ENCODE peak calls at places on chromosomes 7 and 10, in five cellular contexts. Z is right lobe of liver, C is IMR-90, F is spleen, Y is gastrocnemius medialis. K is an unnamed sample.
A peak's percentile ranks its signal among the peaks of the same experiment; 100 is the strongest.

GRCh38 chr10:18140149-18140956 is at the start of gene CACNB2:
- DNase-seq in C (peak; percentile 51), F (no peak), Y (no peak), Z (peak; percentile 62), K (no peak)

GRCh38 chr7:54841772-54842707 is 83.0 kb upstream of the SEC61G start:
- DNase-seq in Z (peak; percentile 81), Y (no peak), C (peak; percentile 95), F (no peak), K (no peak)

GRCh38 chr10:69802424-69803161 is 887 bp downstream of the COL13A1 start:
- DNase-seq in Y (peak; percentile 31), F (peak; percentile 75), Z (no peak), C (peak; percentile 56), K (no peak)

GRCh38 chr10:11224321-11224720 is 206.6 kb downstream of the CELF2 start:
- DNase-seq in F (no peak), Y (no peak), C (no peak), Z (no peak), K (no peak)

GRCh38 chr10:103967433-103968142 is 648 bp downstream of the SLK start:
- DNase-seq in Y (no peak), Z (no peak), F (no peak), C (no peak), K (peak; percentile 32)

GRCh38 chr7:92417913-92418312 is 29.4 kb upstream of the GATAD1 start:
- DNase-seq in Z (no peak), F (no peak), C (no peak), Y (no peak), K (no peak)

GRCh38 chr7:14690486-14690885 is 212.1 kb downstream of the DGKB start:
- DNase-seq in F (no peak), Z (no peak), Y (no peak), C (no peak), K (no peak)

GRCh38 chr7:47991741-47992311 is 12.4 kb upstream of the HUS1 start:
- DNase-seq in Z (peak; percentile 93), Y (peak; percentile 64), C (peak; percentile 51), F (peak; percentile 97), K (peak; percentile 77)

GRCh38 chr7:142231716-142232115 is 26.1 kb downstream of the PRSS58 start:
- DNase-seq in Z (no peak), C (no peak), F (no peak), Y (no peak), K (no peak)

GRCh38 chr7:151038951-151039849 is 9.1 kb upstream of the ASIC3 start:
- DNase-seq in C (peak; percentile 91), Y (peak; percentile 50), Z (peak; percentile 69), F (no peak), K (no peak)

GRCh38 chr10:102069066-102069465 is 3.9 kb downstream of the HPS6 start:
- DNase-seq in Y (no peak), Z (peak; percentile 14), F (no peak), C (no peak), K (no peak)

GRCh38 chr10:87578799-87579401 is 74.2 kb downstream of the MINPP1 start:
- DNase-seq in C (peak; percentile 31), F (no peak), Z (no peak), Y (no peak), K (no peak)

GRCh38 chr10:58531084-58531695 is 18.5 kb downstream of the BICC1 start:
- DNase-seq in Y (peak; percentile 27), C (peak; percentile 76), F (no peak), Z (no peak), K (no peak)

GRCh38 chr10:13758302-13758701 is 171.5 kb downstream of the PRPF18 start:
- DNase-seq in F (no peak), Z (no peak), C (peak; percentile 70), Y (no peak), K (no peak)

GRCh38 chr10:7312179-7312857 is 98.5 kb downstream of the SFMBT2 start:
- DNase-seq in Y (no peak), Z (no peak), C (peak; percentile 16), F (no peak), K (no peak)

GRCh38 chr10:127278001-127278400 is 81.6 kb upstream of the INSYN2A start:
- DNase-seq in Z (no peak), F (no peak), C (peak; percentile 82), Y (no peak), K (no peak)

GRCh38 chr7:107047902-107048782 is 3.6 kb downstream of the PRKAR2B start:
- DNase-seq in C (peak; percentile 50), Z (no peak), F (no peak), Y (no peak), K (no peak)

GRCh38 chr10:38159007-38159406 is 64.9 kb downstream of the ZNF37A start:
- DNase-seq in Z (no peak), Y (no peak), C (no peak), F (no peak), K (no peak)

GRCh38 chr7:28547115-28547514 is 134.8 kb downstream of the CREB5 start:
- DNase-seq in F (no peak), Z (no peak), C (no peak), Y (no peak), K (no peak)

GRCh38 chr10:121862624-121863023 is 65.2 kb downstream of the ATE1 start:
- DNase-seq in C (no peak), F (no peak), Z (no peak), Y (no peak), K (no peak)

GRCh38 chr7:139232893-139233292 is 1.9 kb downstream of the UBN2 start:
- DNase-seq in F (no peak), C (peak; percentile 51), Z (no peak), Y (no peak), K (no peak)

GRCh38 chr10:6778992-6779701 is 199.1 kb upstream of the PRKCQ start:
- DNase-seq in C (peak; percentile 99), Y (no peak), Z (no peak), F (no peak), K (no peak)

GRCh38 chr10:95360122-95360715 is 69.4 kb upstream of the PDLIM1 start:
- DNase-seq in Z (no peak), Y (no peak), C (peak; percentile 34), F (no peak), K (no peak)

GRCh38 chr10:79022565-79023488 is 45.9 kb upstream of the ZMIZ1 start:
- DNase-seq in Y (peak; percentile 90), Z (peak; percentile 54), F (peak; percentile 75), C (no peak), K (peak; percentile 54)

GRCh38 chr10:61752111-61753011 is 89.6 kb downstream of the CABCOCO1 start:
- DNase-seq in Y (no peak), Z (no peak), C (peak; percentile 51), F (no peak), K (no peak)

GRCh38 chr7:117479480-117480224 is at the start of gene CFTR:
- DNase-seq in F (no peak), Z (peak; percentile 55), Y (no peak), C (no peak), K (no peak)

GRCh38 chr7:117061751-117062150 is 108.5 kb downstream of the ST7 start:
- DNase-seq in Y (no peak), Z (no peak), F (no peak), C (peak; percentile 80), K (no peak)

GRCh38 chr10:117271427-117271826 is 30.5 kb downstream of the SLC18A2 start:
- DNase-seq in F (no peak), Z (no peak), Y (no peak), C (peak; percentile 23), K (no peak)

GRCh38 chr7:75806560-75807307 is 6.9 kb downstream of the CCL24 start:
- DNase-seq in Y (no peak), C (no peak), F (no peak), Z (no peak), K (no peak)

GRCh38 chr7:2529161-2530075 is 9.8 kb downstream of the LFNG start:
- DNase-seq in Z (peak; percentile 87), Y (peak; percentile 61), C (peak; percentile 52), F (peak; percentile 98), K (peak; percentile 63)

GRCh38 chr10:132539431-132539839 is 1.8 kb downstream of the INPP5A start:
- DNase-seq in F (peak; percentile 86), Y (peak; percentile 81), Z (peak; percentile 87), C (no peak), K (no peak)

GRCh38 chr7:3073763-3074460 is 30.2 kb upstream of the CARD11 start:
- DNase-seq in Y (no peak), Z (no peak), C (no peak), F (no peak), K (no peak)

GRCh38 chr10:71750986-71751385 is 22.3 kb downstream of the VSIR start:
- DNase-seq in Z (peak; percentile 34), C (no peak), F (peak; percentile 76), Y (no peak), K (no peak)

GRCh38 chr10:100571069-100571817 is 35.5 kb downstream of the HIF1AN start:
- DNase-seq in C (no peak), Y (no peak), F (no peak), Z (no peak), K (no peak)

GRCh38 chr7:151115836-151116418 is 29.7 kb downstream of the AGAP3 start:
- DNase-seq in Z (no peak), C (no peak), Y (no peak), F (no peak), K (no peak)

GRCh38 chr7:107744345-107744750 is 406 bp downstream of the CBLL1 start:
- DNase-seq in F (no peak), Y (no peak), Z (no peak), C (no peak), K (no peak)

GRCh38 chr7:50502001-50502684 is 52.0 kb upstream of the FIGNL1 start:
- DNase-seq in Z (peak; percentile 16), C (peak; percentile 87), F (peak; percentile 53), Y (peak; percentile 97), K (no peak)
- TF ChIP-seq POLR2A in Z (no peak), C (no peak), F (no peak), Y (no peak), K (no peak)

DNA sequence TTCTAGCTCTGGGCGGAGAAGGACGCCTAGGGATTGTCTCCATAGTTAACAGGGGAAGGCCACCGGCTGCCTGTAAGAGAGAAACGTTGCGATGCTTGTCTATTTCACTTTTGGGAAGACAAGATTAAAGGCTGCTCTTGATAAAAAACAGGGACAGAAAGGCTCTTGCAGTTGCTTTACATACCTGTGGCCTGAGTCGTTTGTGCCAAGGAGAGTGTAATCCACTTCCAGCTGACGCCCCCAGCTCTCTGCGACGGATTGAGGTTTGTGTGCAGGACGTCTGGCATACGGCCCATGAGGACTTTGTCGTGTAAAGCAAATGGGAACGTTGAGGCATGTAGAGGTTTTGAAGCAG is 1.1 kb downstream of the MAP3K8 start:
- DNase-seq in F (peak; percentile 76), C (peak; percentile 52), Y (no peak), Z (no peak), K (no peak)
- TF ChIP-seq POLR2A in F (no peak), C (no peak), Y (no peak), Z (no peak), K (no peak)

GRCh38 chr7:68158686-68159255 is 1162.1 kb downstream of the TYW1 start:
- DNase-seq in F (no peak), Y (no peak), Z (no peak), C (no peak), K (no peak)
- TF ChIP-seq POLR2A in F (no peak), Y (no peak), Z (no peak), C (no peak), K (no peak)

GRCh38 chr7:140922741-140923345 is 1.9 kb downstream of the BRAF start:
- DNase-seq in F (no peak), Y (no peak), C (no peak), Z (no peak), K (no peak)

GRCh38 chr7:140926021-140926812 is 1.5 kb upstream of the BRAF start:
- DNase-seq in C (no peak), F (no peak), Y (no peak), Z (no peak), K (no peak)

GRCh38 chr7:140924821-140925421 is at the start of gene BRAF:
- DNase-seq in C (peak; percentile 88), Y (peak; percentile 81), Z (peak; percentile 94), F (peak; percentile 96), K (peak; percentile 64)

GRCh38 chr7:140923358-140924006 is 1.2 kb downstream of the BRAF start:
- DNase-seq in F (no peak), Y (no peak), Z (no peak), C (no peak), K (no peak)

GRCh38 chr7:140924019-140924820 is 509 bp downstream of the BRAF start:
- DNase-seq in C (peak; percentile 68), Z (peak; percentile 86), F (no peak), Y (peak; percentile 47), K (peak; percentile 51)
- TF ChIP-seq POLR2A in C (peak; percentile 50), Z (no peak), F (no peak), Y (peak; percentile 27), K (peak; percentile 47)

K was measured in GM12892.